ENCODE peak calls at places on chromosomes 11 and 22, in four cellular contexts. P is brain microvascular endothelial cell, J is AG09309, V is fibroblast of mammary gland. I is an unnamed sample.

GRCh38 chr11:46352063-46352841 is 5.0 kb downstream of the DGKZ start:
- DNase-seq in P (no peak), J (no peak), V (peak; percentile 42), I (no peak)

GRCh38 chr22:44445731-44446130 is 52.3 kb downstream of the RTL6 start:
- DNase-seq in P (no peak), J (no peak), V (no peak), I (no peak)

GRCh38 chr11:22162754-22163153 is 30.1 kb upstream of the ANO5 start:
- DNase-seq in P (no peak), J (no peak), V (no peak), I (no peak)

GRCh38 chr11:2463766-2464277 is 19.0 kb downstream of the KCNQ1 start:
- DNase-seq in P (no peak), J (no peak), V (no peak), I (no peak)

GRCh38 chr11:45597116-45597515 is 68.3 kb downstream of the CHST1 start:
- DNase-seq in P (no peak), J (no peak), V (no peak), I (no peak)

GRCh38 chr11:109898592-109898991 is 194.6 kb upstream of the ZC3H12C start:
- DNase-seq in P (no peak), J (no peak), V (no peak), I (no peak)

GRCh38 chr22:38868886-38869381 is 3.1 kb downstream of the CBX6 start:
- DNase-seq in P (peak; percentile 48), J (no peak), V (peak; percentile 61), I (no peak)

GRCh38 chr11:69003866-69004311 is 9.2 kb downstream of the MRGPRF start:
- DNase-seq in P (no peak), J (no peak), V (no peak), I (no peak)

GRCh38 chr22:49415219-49415951 is 412.3 kb downstream of the BRD1 start:
- DNase-seq in P (no peak), J (no peak), V (no peak), I (no peak)

GRCh38 chr11:133133053-133133452 is 399.2 kb downstream of the OPCML start:
- DNase-seq in P (no peak), J (no peak), V (no peak), I (no peak)

GRCh38 chr11:61972112-61972795 is 4.8 kb upstream of the FTH1 start:
- DNase-seq in P (peak; percentile 53), J (no peak), V (no peak), I (no peak)

GRCh38 chr11:96014234-96014633 is 90.3 kb upstream of the MTMR2 start:
- DNase-seq in P (peak; percentile 81), J (no peak), V (peak; percentile 71), I (no peak)

GRCh38 chr22:18157714-18158028 is 7.7 kb downstream of the USP18 start:
- DNase-seq in P (no peak), J (no peak), V (no peak), I (no peak)

GRCh38 chr11:122981388-122982264 is at the start of gene BSX:
- DNase-seq in P (peak; percentile 38), J (no peak), V (peak; percentile 27), I (peak; percentile 4)

GRCh38 chr11:706957-707816 is 1.2 kb downstream of the EPS8L2 start:
- DNase-seq in P (no peak), J (no peak), V (no peak), I (no peak)

GRCh38 chr11:119414734-119415133 is 8.2 kb downstream of the THY1 start:
- DNase-seq in P (no peak), J (no peak), V (no peak), I (no peak)

GRCh38 chr11:67606150-67606476 is 623 bp upstream of the NDUFV1 start:
- DNase-seq in P (no peak), J (no peak), V (no peak), I (no peak)

GRCh38 chr11:128135451-128135850 is 451.9 kb downstream of the ETS1 start:
- DNase-seq in P (no peak), J (no peak), V (no peak), I (no peak)

GRCh38 chr22:30196141-30196866 is 50.3 kb downstream of the LIF start:
- DNase-seq in P (peak; percentile 100), J (peak; percentile 100), V (peak; percentile 100), I (no peak)

GRCh38 chr11:27722117-27722844 is 22.0 kb upstream of the BDNF start:
- DNase-seq in P (peak; percentile 45), J (no peak), V (peak; percentile 19), I (no peak)

GRCh38 chr11:19560156-19560555 is 152.5 kb upstream of the NAV2 start:
- DNase-seq in P (no peak), J (no peak), V (no peak), I (no peak)

GRCh38 chr11:118009821-118010737 is 23.9 kb downstream of the IL10RA start:
- DNase-seq in P (no peak), J (no peak), V (no peak), I (no peak)

GRCh38 chr22:33743756-33744155 is 176.5 kb downstream of the LARGE1 start:
- DNase-seq in P (no peak), J (no peak), V (no peak), I (no peak)

GRCh38 chr22:22706253-22706940 is 62.0 kb downstream of the GGTLC2 start:
- DNase-seq in P (no peak), J (no peak), V (no peak), I (no peak)

GRCh38 chr11:74007691-74008372 is 1.1 kb downstream of the UCP3 start:
- DNase-seq in P (no peak), J (no peak), V (no peak), I (no peak)

GRCh38 chr11:21988477-21988876 is 204.4 kb upstream of the ANO5 start:
- DNase-seq in P (no peak), J (no peak), V (no peak), I (no peak)

GRCh38 chr22:37244922-37245722 is 1.1 kb upstream of the RAC2 start:
- DNase-seq in P (no peak), J (no peak), V (no peak), I (no peak)

GRCh38 chr11:133908827-133909226 is 47.9 kb downstream of the IGSF9B start:
- DNase-seq in P (no peak), J (no peak), V (no peak), I (no peak)

GRCh38 chr22:43213066-43213465 is 26.1 kb upstream of the TTLL12 start:
- DNase-seq in P (no peak), J (no peak), V (no peak), I (no peak)

GRCh38 chr11:74015919-74016684 is 7.2 kb upstream of the UCP3 start:
- DNase-seq in P (no peak), J (no peak), V (no peak), I (no peak)

GRCh38 chr22:26848244-26848920 is 191.0 kb downstream of the MIAT start:
- DNase-seq in P (peak; percentile 61), J (no peak), V (peak; percentile 14), I (no peak)

GRCh38 chr11:34837246-34837856 is 78.8 kb downstream of the APIP start:
- DNase-seq in P (no peak), J (no peak), V (no peak), I (no peak)
- TF ChIP-seq CTCF in P (peak; percentile 51), J (no peak), V (no peak), I (no peak)

GRCh38 chr11:64688534-64688982 is 34.4 kb downstream of the NRXN2 start:
- DNase-seq in P (peak; percentile 85), J (no peak), V (peak; percentile 81), I (peak; percentile 31)
- H3K4me3 ChIP-seq in P (peak overlapping the region; percentile 59), J (peak overlapping the region; percentile 38), V (peak overlapping the region; percentile 54), I (no peak overlapping the region)

GRCh38 chr11:8192896-8193209 is 24.0 kb upstream of the RIC3 start:
- DNase-seq in P (no peak), J (no peak), V (no peak), I (no peak)
- TF ChIP-seq CTCF in P (no peak), J (no peak), V (no peak), I (no peak)

GRCh38 chr22:40634119-40634903 is 2.2 kb downstream of the MRTFA start:
- DNase-seq in P (no peak), J (no peak), V (no peak), I (no peak)
- H3K4me3 ChIP-seq in P (no peak overlapping the region), J (no peak overlapping the region), V (peak overlapping the region; percentile 81), I (no peak overlapping the region)

GRCh38 chr11:99911116-99911515 is 776.0 kb upstream of the ARHGAP42 start:
- DNase-seq in P (no peak), J (no peak), V (no peak), I (no peak)
- TF ChIP-seq CTCF in P (no peak), J (no peak), V (no peak), I (no peak)